ENCODE peak calls at places on chromosome 5, in nine cellular contexts. X, B, I, U, W, O, Z, L and J are unnamed samples.
A peak's percentile ranks its signal among the peaks of the same experiment; 100 is the strongest.

GRCh38 chr5:92309336-92309991 is 926.3 kb upstream of the ARRDC3 start:
- DNase-seq in X (peak; percentile 61), B (no peak), I (no peak), U (no peak), W (peak; percentile 33), O (peak; percentile 49), Z (peak; percentile 55), L (no peak), J (no peak)

GRCh38 chr5:37738057-37738691 is 101.7 kb downstream of the GDNF start:
- DNase-seq in X (peak; percentile 90), B (no peak), I (no peak), U (no peak), W (no peak), O (peak; percentile 93), Z (no peak), L (no peak), J (no peak)

GRCh38 chr5:6722015-6722414 is 8.8 kb downstream of the TENT4A start:
- DNase-seq in X (no peak), B (no peak), I (no peak), U (no peak), W (no peak), O (no peak), Z (peak; percentile 86), L (no peak), J (no peak)

GRCh38 chr5:105508519-105508918 is 1945.9 kb upstream of the NUDT12 start:
- DNase-seq in X (peak; percentile 53), B (no peak), I (no peak), U (no peak), W (no peak), O (peak; percentile 43), Z (no peak), L (no peak), J (no peak)

GRCh38 chr5:15004506-15004905 is 132.9 kb upstream of the ANKH start:
- DNase-seq in X (no peak), B (no peak), I (no peak), U (no peak), W (no peak), O (peak; percentile 58), Z (no peak), L (no peak), J (no peak)

GRCh38 chr5:23089316-23089715 is 236.2 kb upstream of the CDH12 start:
- DNase-seq in X (no peak), B (no peak), I (no peak), U (no peak), W (no peak), O (no peak), Z (no peak), L (no peak), J (no peak)

GRCh38 chr5:140362875-140363630 is 3.1 kb downstream of the SLC4A9 start:
- DNase-seq in X (peak; percentile 80), B (peak; percentile 96), I (peak; percentile 88), U (peak; percentile 90), W (peak; percentile 88), O (peak; percentile 34), Z (peak; percentile 97), L (peak; percentile 78), J (no peak)

GRCh38 chr5:87074934-87075541 is 192.6 kb upstream of the RASA1 start:
- DNase-seq in X (peak; percentile 78), B (no peak), I (no peak), U (no peak), W (no peak), O (no peak), Z (no peak), L (no peak), J (no peak)

GRCh38 chr5:36698031-36698430 is 91.6 kb downstream of the SLC1A3 start:
- DNase-seq in X (no peak), B (no peak), I (no peak), U (no peak), W (no peak), O (no peak), Z (no peak), L (no peak), J (no peak)

GRCh38 chr5:36692791-36693763 is 86.7 kb downstream of the SLC1A3 start:
- DNase-seq in X (peak; percentile 83), B (peak; percentile 84), I (peak; percentile 72), U (peak; percentile 86), W (peak; percentile 59), O (peak; percentile 68), Z (peak; percentile 93), L (peak; percentile 79), J (no peak)

GRCh38 chr5:36691993-36692392 is 85.6 kb downstream of the SLC1A3 start:
- DNase-seq in X (no peak), B (no peak), I (no peak), U (no peak), W (no peak), O (peak; percentile 44), Z (peak; percentile 88), L (no peak), J (no peak)

GRCh38 chr5:36694351-36694750 is 87.9 kb downstream of the SLC1A3 start:
- DNase-seq in X (no peak), B (no peak), I (no peak), U (no peak), W (no peak), O (no peak), Z (no peak), L (no peak), J (no peak)

DNA sequence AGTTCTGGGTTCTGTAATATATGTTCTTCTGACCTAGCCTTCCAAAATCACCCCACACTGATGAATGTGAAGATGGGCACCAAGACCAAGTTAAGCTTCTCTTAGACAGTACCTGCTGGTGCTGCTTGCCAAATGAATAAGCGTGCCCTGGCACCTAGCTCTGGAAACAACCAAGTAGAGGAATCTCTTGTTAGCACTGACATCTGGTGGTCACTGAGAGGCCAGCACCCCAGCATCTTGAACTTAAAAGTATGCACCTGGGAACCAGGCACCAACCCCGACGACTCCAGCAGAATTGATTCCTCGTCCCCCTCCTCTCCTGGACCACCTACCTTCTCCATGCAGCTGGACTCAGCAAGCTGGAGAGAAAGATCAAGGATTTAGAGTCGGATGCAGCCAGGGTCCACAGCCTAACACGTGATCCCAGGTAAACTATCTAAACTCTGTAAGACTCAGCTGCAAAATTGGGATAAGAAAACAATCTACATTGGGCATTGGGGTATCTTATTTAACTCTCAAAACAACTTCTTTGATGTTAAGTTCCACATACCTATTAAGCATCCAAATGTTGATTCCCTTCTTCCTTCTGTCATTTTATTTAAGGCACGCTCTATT is 89.8 kb downstream of the SLC1A3 start:
- DNase-seq in X (peak; percentile 86), B (peak; percentile 59), I (peak; percentile 58), U (no peak), W (peak; percentile 55), O (peak; percentile 59), Z (peak; percentile 86), L (peak; percentile 29), J (no peak)
- TF ChIP-seq CTCF in X (peak; percentile 90), B (peak; percentile 51), I (no peak), U (peak; percentile 59), W (peak; percentile 56), O (peak; percentile 88), Z (peak; percentile 84), L (peak; percentile 64), J (no peak)

GRCh38 chr5:18792145-18792544 is 1157.9 kb downstream of the TAF11L14 start:
- DNase-seq in X (peak; percentile 99), B (no peak), I (peak; percentile 68), U (no peak), W (no peak), O (peak; percentile 21), Z (no peak), L (no peak), J (no peak)

DNA sequence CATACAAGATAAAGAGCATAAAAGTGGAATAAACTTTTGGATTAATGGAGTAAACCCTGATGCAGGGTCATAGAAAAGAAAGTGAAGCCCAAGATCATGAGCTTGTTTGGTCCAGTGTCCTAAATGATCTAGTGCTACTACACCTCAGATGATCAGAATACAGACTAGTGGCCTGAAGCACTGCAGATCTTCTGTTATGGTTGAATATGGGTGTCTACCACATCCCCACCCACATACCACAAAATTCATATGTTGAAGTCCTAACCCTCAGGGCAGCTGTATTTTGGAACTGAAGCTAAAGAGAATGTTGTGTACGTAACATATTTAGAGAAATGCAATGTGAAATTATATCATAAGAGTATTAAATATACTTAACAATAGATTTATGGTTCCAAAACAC is 1155.0 kb downstream of the TAF11L14 start:
- DNase-seq in X (no peak), B (no peak), I (no peak), U (no peak), W (no peak), O (no peak), Z (peak; percentile 44), L (no peak), J (no peak)
- H3K4me3 ChIP-seq in X (no peak overlapping the region), B (no peak overlapping the region), I (no peak overlapping the region), U (no peak overlapping the region), W (no peak overlapping the region), O (no peak overlapping the region), Z (no peak overlapping the region), L (no peak overlapping the region), J (no peak overlapping the region)

GRCh38 chr5:142315231-142315900 is 9.5 kb downstream of the SPRY4 start:
- DNase-seq in X (no peak), B (no peak), I (no peak), U (no peak), W (no peak), O (no peak), Z (no peak), L (no peak), J (no peak)

GRCh38 chr5:142313693-142314092 is 11.1 kb downstream of the SPRY4 start:
- DNase-seq in X (no peak), B (no peak), I (no peak), U (no peak), W (no peak), O (no peak), Z (no peak), L (no peak), J (no peak)

GRCh38 chr5:142313275-142313674 is 11.5 kb downstream of the SPRY4 start:
- DNase-seq in X (no peak), B (no peak), I (no peak), U (no peak), W (no peak), O (no peak), Z (no peak), L (no peak), J (no peak)

GRCh38 chr5:142314129-142314528 is 10.7 kb downstream of the SPRY4 start:
- DNase-seq in X (no peak), B (no peak), I (no peak), U (no peak), W (no peak), O (no peak), Z (no peak), L (no peak), J (no peak)

GRCh38 chr5:142314606-142315005 is 10.2 kb downstream of the SPRY4 start:
- DNase-seq in X (no peak), B (no peak), I (no peak), U (no peak), W (no peak), O (no peak), Z (no peak), L (no peak), J (no peak)
- H3K4me1 ChIP-seq in X (no peaks in the 10 kb centered on the region), B (no peaks in the 10 kb centered on the region), I (peaks cover 61% of the 10 kb centered on the region), U (peaks cover 72% of the 10 kb centered on the region), W (peaks cover 3% of the 10 kb centered on the region), O (peaks cover 50% of the 10 kb centered on the region), Z (peaks cover 48% of the 10 kb centered on the region), L (peaks cover 27% of the 10 kb centered on the region), J (peaks cover 25% of the 10 kb centered on the region)

GRCh38 chr5:82942083-82942881 is 134.9 kb downstream of the TMEM167A start:
- DNase-seq in X (no peak), B (no peak), I (no peak), U (no peak), W (no peak), O (no peak), Z (peak; percentile 49), L (no peak), J (no peak)

GRCh38 chr5:82939326-82939725 is 137.9 kb downstream of the TMEM167A start:
- DNase-seq in X (no peak), B (no peak), I (no peak), U (no peak), W (no peak), O (no peak), Z (no peak), L (no peak), J (no peak)

DNA sequence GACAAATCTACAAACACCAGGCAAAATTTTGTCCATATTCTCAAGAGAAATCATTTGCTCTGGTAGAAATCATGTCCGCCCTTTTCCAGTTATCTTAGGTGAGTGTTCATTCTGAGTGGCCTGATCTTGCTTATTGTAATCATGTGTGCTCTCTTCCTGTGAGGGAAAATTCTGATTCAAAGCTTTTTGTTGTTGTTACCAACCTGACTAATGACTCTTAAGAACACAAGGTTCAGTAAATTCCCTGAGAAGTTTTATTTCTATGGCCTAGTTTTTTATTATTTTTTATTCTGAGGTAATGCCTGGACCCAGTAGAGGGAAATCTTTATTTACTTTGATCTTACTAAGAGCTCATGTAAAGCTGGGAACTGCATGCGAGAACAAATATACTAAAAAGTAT is 138.3 kb downstream of the TMEM167A start:
- DNase-seq in X (no peak), B (no peak), I (no peak), U (no peak), W (no peak), O (no peak), Z (no peak), L (no peak), J (no peak)
- TF ChIP-seq CTCF in X (no peak), B (no peak), I (no peak), U (no peak), W (no peak), O (no peak), Z (no peak), L (no peak), J (no peak)